ENCODE peak calls at places on chromosomes 16 and 17, in nine cellular contexts. S is stimulated activated CD8-positive, alpha-beta memory T cell treated with anti-CD3 and anti-CD28 coated beads, Interleukin-4, amount 100 ng/mL, for 4 hours; G is HTR-8/SVneo; K is D341Med; M is stimulated activated CD4-positive, alpha-beta T cell treated with anti-CD3 and anti-CD28 coated beads, TNF-alpha, amount 100 ng/mL, for 48 hours; C is heart left ventricle; N is GM03348; D is H54; J is HepG2. Q is an unnamed sample.

GRCh38 chr17:7282752-7283321 is 1.3 kb downstream of the SLC2A4 start:
- DNase-seq in S (no peak), G (no peak), K (no peak), M (no peak), C (no peak), N (peak), D (no peak), J (peak), Q (no peak)

GRCh38 chr16:1375298-1375640 is 23.5 kb downstream of the GNPTG start:
- DNase-seq in S (no peak), G (no peak), K (no peak), M (no peak), C (no peak), N (no peak), D (no peak), J (no peak), Q (no peak)

GRCh38 chr16:88437367-88437964 is 15.6 kb upstream of the ZFPM1 start:
- DNase-seq in S (peak), G (peak), K (peak), M (peak), C (peak), N (peak), D (no peak), J (peak), Q (no peak)

GRCh38 chr16:71507061-71507460 is 17.9 kb upstream of the ZNF19 start:
- DNase-seq in S (no peak), G (no peak), K (no peak), M (no peak), C (no peak), N (no peak), D (no peak), J (no peak), Q (no peak)

GRCh38 chr17:57868007-57868774 is 18.3 kb upstream of the MRPS23 start:
- DNase-seq in S (no peak), G (peak), K (peak), M (no peak), C (peak), N (peak), D (peak), J (peak), Q (peak)

GRCh38 chr16:89094252-89094901 is 725 bp downstream of the ACSF3 start:
- DNase-seq in S (no peak), G (peak), K (no peak), M (no peak), C (no peak), N (peak), D (peak), J (peak), Q (no peak)

GRCh38 chr16:79128706-79129105 is 471.8 kb downstream of the MAF start:
- DNase-seq in S (no peak), G (no peak), K (no peak), M (no peak), C (no peak), N (no peak), D (no peak), J (no peak), Q (no peak)

GRCh38 chr16:50313596-50314483 is 47.5 kb downstream of the ADCY7 start:
- DNase-seq in S (peak), G (no peak), K (peak), M (peak), C (peak), N (peak), D (no peak), J (peak), Q (no peak)

GRCh38 chr16:88628512-88628974 is 9.8 kb upstream of the IL17C start:
- DNase-seq in S (no peak), G (no peak), K (peak), M (no peak), C (peak), N (no peak), D (no peak), J (peak), Q (no peak)

GRCh38 chr17:73151888-73152633 is 12.7 kb upstream of the SSTR2 start:
- DNase-seq in S (no peak), G (no peak), K (no peak), M (no peak), C (no peak), N (no peak), D (no peak), J (peak), Q (no peak)

GRCh38 chr17:17225901-17226300 is 11.1 kb downstream of the FLCN start:
- DNase-seq in S (no peak), G (no peak), K (no peak), M (no peak), C (no peak), N (no peak), D (no peak), J (no peak), Q (no peak)

GRCh38 chr17:82402865-82403264 is 15.3 kb upstream of the HEXD start:
- DNase-seq in S (no peak), G (no peak), K (no peak), M (no peak), C (no peak), N (no peak), D (no peak), J (no peak), Q (no peak)

GRCh38 chr17:77456951-77457548 is 316.3 kb downstream of the SEC14L1 start:
- DNase-seq in S (no peak), G (no peak), K (no peak), M (no peak), C (no peak), N (no peak), D (no peak), J (no peak), Q (no peak)

GRCh38 chr16:57444711-57445110 is 2.5 kb downstream of the CIAPIN1 start:
- DNase-seq in S (no peak), G (no peak), K (no peak), M (no peak), C (no peak), N (peak), D (no peak), J (no peak), Q (no peak)

GRCh38 chr16:84829168-84829965 is 9.6 kb downstream of the CRISPLD2 start:
- DNase-seq in S (no peak), G (peak), K (no peak), M (no peak), C (no peak), N (peak), D (peak), J (no peak), Q (no peak)

GRCh38 chr16:47311738-47312505 is 148.9 kb downstream of the ITFG1 start:
- DNase-seq in S (no peak), G (no peak), K (no peak), M (no peak), C (no peak), N (no peak), D (no peak), J (no peak), Q (no peak)

GRCh38 chr16:84459941-84460405 is 44.5 kb downstream of the MEAK7 start:
- DNase-seq in S (no peak), G (no peak), K (no peak), M (no peak), C (no peak), N (no peak), D (no peak), J (no peak), Q (no peak)

GRCh38 chr16:89395150-89396142 is 94.9 kb downstream of the ANKRD11 start:
- DNase-seq in S (no peak), G (peak), K (peak), M (no peak), C (peak), N (peak), D (peak), J (peak), Q (no peak)

GRCh38 chr16:69890114-69890890 is 60.8 kb upstream of the CLEC18A start:
- DNase-seq in S (no peak), G (no peak), K (no peak), M (no peak), C (peak), N (peak), D (no peak), J (no peak), Q (no peak)

GRCh38 chr17:31492880-31493655 is 101.6 kb downstream of the RAB11FIP4 start:
- DNase-seq in S (peak), G (no peak), K (no peak), M (peak), C (peak), N (no peak), D (no peak), J (no peak), Q (peak)

GRCh38 chr17:74373838-74374606 is 6.7 kb downstream of the GPR142 start:
- DNase-seq in S (no peak), G (no peak), K (no peak), M (no peak), C (no peak), N (no peak), D (no peak), J (peak), Q (no peak)

GRCh38 chr16:11833951-11834695 is 17.2 kb downstream of the RSL1D1 start:
- DNase-seq in S (no peak), G (peak), K (no peak), M (no peak), C (no peak), N (peak), D (no peak), J (peak), Q (no peak)

GRCh38 chr17:47665655-47666054 is 15.9 kb downstream of the KPNB1 start:
- DNase-seq in S (no peak), G (no peak), K (no peak), M (no peak), C (no peak), N (peak), D (no peak), J (no peak), Q (no peak)

GRCh38 chr17:60164697-60165096 is 14.9 kb downstream of the CA4 start:
- DNase-seq in S (no peak), G (no peak), K (peak), M (no peak), C (no peak), N (peak), D (no peak), J (no peak), Q (no peak)

GRCh38 chr16:24228514-24228913 is 27.6 kb upstream of the CACNG3 start:
- DNase-seq in S (no peak), G (no peak), K (no peak), M (no peak), C (no peak), N (no peak), D (no peak), J (no peak), Q (no peak)

GRCh38 chr16:57509231-57509923 is 23.1 kb upstream of the DOK4 start:
- DNase-seq in S (no peak), G (no peak), K (no peak), M (no peak), C (no peak), N (no peak), D (no peak), J (no peak), Q (no peak)

Q was measured in esophagus squamous epithelium.